ENCODE peak calls at places on chromosomes 3 and 15, in eight cellular contexts. One of them, this sample, is unnamed.

GRCh38 chr3:113249111-113249510 is 37.8 kb downstream of the BOC start:
- DNase-seq in pancreas: no peak
- DNase-seq in MV-4-11: no peak
- DNase-seq in CD4-positive, CD25-positive, alpha-beta regulatory T cell: no peak
- DNase-seq in hypothalamus: peak
- DNase-seq in activated T-cell treated with anti-CD3 and anti-CD28 coated beads for 24 hours: no peak
- DNase-seq in germinal center: no peak
- DNase-seq in activated T-helper 1 cell treated with Interleukin-2 at 50 U/mL for 16 hours: no peak
- DNase-seq in this sample: no peak

GRCh38 chr3:66485291-66485968 is 15.4 kb downstream of the LRIG1 start:
- DNase-seq in CD4-positive, CD25-positive, alpha-beta regulatory T cell: no peak
- DNase-seq in activated T-helper 1 cell treated with Interleukin-2 at 50 U/mL for 16 hours: no peak
- DNase-seq in MV-4-11: peak
- DNase-seq in germinal center: no peak
- DNase-seq in activated T-cell treated with anti-CD3 and anti-CD28 coated beads for 24 hours: no peak
- DNase-seq in hypothalamus: no peak
- DNase-seq in pancreas: no peak
- DNase-seq in this sample: no peak

GRCh38 chr3:120615863-120616599 is 19.9 kb downstream of the NDUFB4 start:
- DNase-seq in MV-4-11: peak
- DNase-seq in hypothalamus: peak
- DNase-seq in activated T-cell treated with anti-CD3 and anti-CD28 coated beads for 24 hours: no peak
- DNase-seq in pancreas: no peak
- DNase-seq in germinal center: no peak
- DNase-seq in activated T-helper 1 cell treated with Interleukin-2 at 50 U/mL for 16 hours: no peak
- DNase-seq in CD4-positive, CD25-positive, alpha-beta regulatory T cell: no peak
- DNase-seq in this sample: peak

GRCh38 chr3:192935441-192935840 is 17.8 kb upstream of the MB21D2 start:
- DNase-seq in hypothalamus: no peak
- DNase-seq in pancreas: no peak
- DNase-seq in activated T-helper 1 cell treated with Interleukin-2 at 50 U/mL for 16 hours: no peak
- DNase-seq in activated T-cell treated with anti-CD3 and anti-CD28 coated beads for 24 hours: no peak
- DNase-seq in germinal center: no peak
- DNase-seq in MV-4-11: peak
- DNase-seq in CD4-positive, CD25-positive, alpha-beta regulatory T cell: no peak
- DNase-seq in this sample: no peak

GRCh38 chr3:49916686-49917085 is 12.9 kb downstream of the MON1A start:
- DNase-seq in CD4-positive, CD25-positive, alpha-beta regulatory T cell: no peak
- DNase-seq in activated T-helper 1 cell treated with Interleukin-2 at 50 U/mL for 16 hours: no peak
- DNase-seq in germinal center: no peak
- DNase-seq in hypothalamus: no peak
- DNase-seq in MV-4-11: peak
- DNase-seq in pancreas: no peak
- DNase-seq in activated T-cell treated with anti-CD3 and anti-CD28 coated beads for 24 hours: no peak
- DNase-seq in this sample: no peak

GRCh38 chr3:30618508-30618907 is 12.1 kb downstream of the TGFBR2 start:
- DNase-seq in CD4-positive, CD25-positive, alpha-beta regulatory T cell: no peak
- DNase-seq in pancreas: no peak
- DNase-seq in germinal center: no peak
- DNase-seq in hypothalamus: no peak
- DNase-seq in activated T-helper 1 cell treated with Interleukin-2 at 50 U/mL for 16 hours: no peak
- DNase-seq in activated T-cell treated with anti-CD3 and anti-CD28 coated beads for 24 hours: no peak
- DNase-seq in MV-4-11: peak
- DNase-seq in this sample: no peak

GRCh38 chr3:53978386-53978785 is 86.7 kb upstream of the SELENOK start:
- DNase-seq in CD4-positive, CD25-positive, alpha-beta regulatory T cell: no peak
- DNase-seq in activated T-helper 1 cell treated with Interleukin-2 at 50 U/mL for 16 hours: no peak
- DNase-seq in pancreas: no peak
- DNase-seq in activated T-cell treated with anti-CD3 and anti-CD28 coated beads for 24 hours: no peak
- DNase-seq in hypothalamus: no peak
- DNase-seq in germinal center: no peak
- DNase-seq in MV-4-11: no peak
- DNase-seq in this sample: no peak

GRCh38 chr3:136068708-136069107 is 103.2 kb downstream of the PPP2R3A start:
- DNase-seq in CD4-positive, CD25-positive, alpha-beta regulatory T cell: no peak
- DNase-seq in hypothalamus: no peak
- DNase-seq in activated T-cell treated with anti-CD3 and anti-CD28 coated beads for 24 hours: no peak
- DNase-seq in germinal center: no peak
- DNase-seq in pancreas: no peak
- DNase-seq in activated T-helper 1 cell treated with Interleukin-2 at 50 U/mL for 16 hours: no peak
- DNase-seq in MV-4-11: no peak
- DNase-seq in this sample: no peak

GRCh38 chr15:40377606-40378005 is 4.9 kb upstream of the KNSTRN start:
- DNase-seq in activated T-cell treated with anti-CD3 and anti-CD28 coated beads for 24 hours: no peak
- DNase-seq in MV-4-11: no peak
- DNase-seq in activated T-helper 1 cell treated with Interleukin-2 at 50 U/mL for 16 hours: no peak
- DNase-seq in germinal center: no peak
- DNase-seq in hypothalamus: no peak
- DNase-seq in pancreas: no peak
- DNase-seq in CD4-positive, CD25-positive, alpha-beta regulatory T cell: no peak
- DNase-seq in this sample: no peak

GRCh38 chr3:99753268-99753975 is 64.2 kb upstream of the CMSS1 start:
- DNase-seq in hypothalamus: no peak
- DNase-seq in germinal center: no peak
- DNase-seq in activated T-cell treated with anti-CD3 and anti-CD28 coated beads for 24 hours: no peak
- DNase-seq in CD4-positive, CD25-positive, alpha-beta regulatory T cell: no peak
- DNase-seq in pancreas: no peak
- DNase-seq in activated T-helper 1 cell treated with Interleukin-2 at 50 U/mL for 16 hours: no peak
- DNase-seq in MV-4-11: peak
- DNase-seq in this sample: no peak

GRCh38 chr15:33915571-33916407 is 52.5 kb upstream of the CHRM5 start:
- DNase-seq in activated T-cell treated with anti-CD3 and anti-CD28 coated beads for 24 hours: no peak
- DNase-seq in MV-4-11: no peak
- DNase-seq in hypothalamus: no peak
- DNase-seq in CD4-positive, CD25-positive, alpha-beta regulatory T cell: no peak
- DNase-seq in activated T-helper 1 cell treated with Interleukin-2 at 50 U/mL for 16 hours: no peak
- DNase-seq in germinal center: no peak
- DNase-seq in pancreas: peak
- DNase-seq in this sample: no peak

GRCh38 chr3:33758874-33759273 is 39.6 kb upstream of the PDCD6IP start:
- DNase-seq in germinal center: no peak
- DNase-seq in activated T-helper 1 cell treated with Interleukin-2 at 50 U/mL for 16 hours: no peak
- DNase-seq in MV-4-11: no peak
- DNase-seq in activated T-cell treated with anti-CD3 and anti-CD28 coated beads for 24 hours: no peak
- DNase-seq in CD4-positive, CD25-positive, alpha-beta regulatory T cell: no peak
- DNase-seq in pancreas: no peak
- DNase-seq in hypothalamus: no peak
- DNase-seq in this sample: no peak

GRCh38 chr3:98921957-98922356 is 20.5 kb upstream of the DCBLD2 start:
- DNase-seq in activated T-helper 1 cell treated with Interleukin-2 at 50 U/mL for 16 hours: no peak
- DNase-seq in hypothalamus: no peak
- DNase-seq in CD4-positive, CD25-positive, alpha-beta regulatory T cell: no peak
- DNase-seq in pancreas: no peak
- DNase-seq in activated T-cell treated with anti-CD3 and anti-CD28 coated beads for 24 hours: no peak
- DNase-seq in MV-4-11: no peak
- DNase-seq in germinal center: no peak
- DNase-seq in this sample: no peak

GRCh38 chr3:43327184-43327950 is 41.0 kb downstream of the SNRK start:
- DNase-seq in germinal center: no peak
- DNase-seq in hypothalamus: no peak
- DNase-seq in CD4-positive, CD25-positive, alpha-beta regulatory T cell: no peak
- DNase-seq in pancreas: no peak
- DNase-seq in activated T-helper 1 cell treated with Interleukin-2 at 50 U/mL for 16 hours: no peak
- DNase-seq in MV-4-11: peak
- DNase-seq in activated T-cell treated with anti-CD3 and anti-CD28 coated beads for 24 hours: no peak
- DNase-seq in this sample: peak

GRCh38 chr3:31247850-31248618 is 284.7 kb upstream of the STT3B start:
- DNase-seq in activated T-cell treated with anti-CD3 and anti-CD28 coated beads for 24 hours: no peak
- DNase-seq in germinal center: no peak
- DNase-seq in CD4-positive, CD25-positive, alpha-beta regulatory T cell: no peak
- DNase-seq in pancreas: no peak
- DNase-seq in MV-4-11: no peak
- DNase-seq in hypothalamus: no peak
- DNase-seq in activated T-helper 1 cell treated with Interleukin-2 at 50 U/mL for 16 hours: no peak
- DNase-seq in this sample: no peak

GRCh38 chr3:101212740-101213139 is 107.6 kb downstream of the IMPG2 start:
- DNase-seq in CD4-positive, CD25-positive, alpha-beta regulatory T cell: no peak
- DNase-seq in germinal center: no peak
- DNase-seq in activated T-helper 1 cell treated with Interleukin-2 at 50 U/mL for 16 hours: no peak
- DNase-seq in pancreas: no peak
- DNase-seq in hypothalamus: no peak
- DNase-seq in MV-4-11: peak
- DNase-seq in activated T-cell treated with anti-CD3 and anti-CD28 coated beads for 24 hours: no peak
- DNase-seq in this sample: no peak

GRCh38 chr15:101521084-101521483 is 31.6 kb upstream of the PCSK6 start:
- DNase-seq in CD4-positive, CD25-positive, alpha-beta regulatory T cell: no peak
- DNase-seq in germinal center: no peak
- DNase-seq in pancreas: no peak
- DNase-seq in activated T-cell treated with anti-CD3 and anti-CD28 coated beads for 24 hours: no peak
- DNase-seq in activated T-helper 1 cell treated with Interleukin-2 at 50 U/mL for 16 hours: no peak
- DNase-seq in MV-4-11: no peak
- DNase-seq in hypothalamus: no peak
- DNase-seq in this sample: no peak

GRCh38 chr3:8802256-8802655 is 32.8 kb upstream of the OXTR start:
- DNase-seq in activated T-helper 1 cell treated with Interleukin-2 at 50 U/mL for 16 hours: no peak
- DNase-seq in MV-4-11: no peak
- DNase-seq in CD4-positive, CD25-positive, alpha-beta regulatory T cell: no peak
- DNase-seq in activated T-cell treated with anti-CD3 and anti-CD28 coated beads for 24 hours: no peak
- DNase-seq in germinal center: no peak
- DNase-seq in pancreas: no peak
- DNase-seq in hypothalamus: no peak
- DNase-seq in this sample: no peak

GRCh38 chr3:52844290-52844985 is 9.6 kb upstream of the MUSTN1 start:
- DNase-seq in activated T-cell treated with anti-CD3 and anti-CD28 coated beads for 24 hours: no peak
- DNase-seq in CD4-positive, CD25-positive, alpha-beta regulatory T cell: no peak
- DNase-seq in pancreas: no peak
- DNase-seq in hypothalamus: no peak
- DNase-seq in activated T-helper 1 cell treated with Interleukin-2 at 50 U/mL for 16 hours: no peak
- DNase-seq in germinal center: no peak
- DNase-seq in MV-4-11: peak
- DNase-seq in this sample: peak

GRCh38 chr3:157082305-157082981 is 77.5 kb downstream of the CCNL1 start:
- DNase-seq in pancreas: no peak
- DNase-seq in MV-4-11: no peak
- DNase-seq in CD4-positive, CD25-positive, alpha-beta regulatory T cell: no peak
- DNase-seq in activated T-cell treated with anti-CD3 and anti-CD28 coated beads for 24 hours: no peak
- DNase-seq in germinal center: no peak
- DNase-seq in hypothalamus: no peak
- DNase-seq in activated T-helper 1 cell treated with Interleukin-2 at 50 U/mL for 16 hours: no peak
- DNase-seq in this sample: no peak

GRCh38 chr3:11085078-11085840 is 69.0 kb upstream of the HRH1 start:
- DNase-seq in hypothalamus: no peak
- DNase-seq in MV-4-11: peak
- DNase-seq in pancreas: no peak
- DNase-seq in activated T-cell treated with anti-CD3 and anti-CD28 coated beads for 24 hours: no peak
- DNase-seq in CD4-positive, CD25-positive, alpha-beta regulatory T cell: no peak
- DNase-seq in activated T-helper 1 cell treated with Interleukin-2 at 50 U/mL for 16 hours: no peak
- DNase-seq in germinal center: no peak
- DNase-seq in this sample: no peak

GRCh38 chr3:81974754-81975153 is 213.3 kb upstream of the GBE1 start:
- DNase-seq in germinal center: no peak
- DNase-seq in CD4-positive, CD25-positive, alpha-beta regulatory T cell: no peak
- DNase-seq in activated T-helper 1 cell treated with Interleukin-2 at 50 U/mL for 16 hours: no peak
- DNase-seq in pancreas: no peak
- DNase-seq in hypothalamus: no peak
- DNase-seq in activated T-cell treated with anti-CD3 and anti-CD28 coated beads for 24 hours: no peak
- DNase-seq in MV-4-11: no peak
- DNase-seq in this sample: no peak

GRCh38 chr3:47892284-47892683 is 89.3 kb downstream of the DHX30 start:
- DNase-seq in MV-4-11: no peak
- DNase-seq in CD4-positive, CD25-positive, alpha-beta regulatory T cell: no peak
- DNase-seq in pancreas: no peak
- DNase-seq in germinal center: no peak
- DNase-seq in activated T-helper 1 cell treated with Interleukin-2 at 50 U/mL for 16 hours: no peak
- DNase-seq in activated T-cell treated with anti-CD3 and anti-CD28 coated beads for 24 hours: no peak
- DNase-seq in hypothalamus: peak
- DNase-seq in this sample: no peak

GRCh38 chr3:60047426-60048200 is 997.8 kb upstream of the CFAP20DC start:
- DNase-seq in activated T-helper 1 cell treated with Interleukin-2 at 50 U/mL for 16 hours: no peak
- DNase-seq in germinal center: no peak
- DNase-seq in pancreas: no peak
- DNase-seq in MV-4-11: no peak
- DNase-seq in activated T-cell treated with anti-CD3 and anti-CD28 coated beads for 24 hours: no peak
- DNase-seq in hypothalamus: no peak
- DNase-seq in CD4-positive, CD25-positive, alpha-beta regulatory T cell: no peak
- DNase-seq in this sample: no peak

GRCh38 chr3:183924956-183925355 is 40.3 kb upstream of the PARL start:
- DNase-seq in MV-4-11: no peak
- DNase-seq in pancreas: no peak
- DNase-seq in activated T-cell treated with anti-CD3 and anti-CD28 coated beads for 24 hours: no peak
- DNase-seq in activated T-helper 1 cell treated with Interleukin-2 at 50 U/mL for 16 hours: no peak
- DNase-seq in CD4-positive, CD25-positive, alpha-beta regulatory T cell: no peak
- DNase-seq in germinal center: no peak
- DNase-seq in hypothalamus: no peak
- DNase-seq in this sample: no peak

GRCh38 chr15:59169337-59169736 is 37.3 kb upstream of the LDHAL6B start:
- DNase-seq in hypothalamus: no peak
- DNase-seq in CD4-positive, CD25-positive, alpha-beta regulatory T cell: no peak
- DNase-seq in activated T-helper 1 cell treated with Interleukin-2 at 50 U/mL for 16 hours: no peak
- DNase-seq in germinal center: no peak
- DNase-seq in activated T-cell treated with anti-CD3 and anti-CD28 coated beads for 24 hours: no peak
- DNase-seq in MV-4-11: peak
- DNase-seq in pancreas: no peak
- DNase-seq in this sample: no peak

GRCh38 chr3:4826237-4827100 is 152.8 kb upstream of the BHLHE40 start:
- DNase-seq in hypothalamus: peak
- DNase-seq in germinal center: no peak
- DNase-seq in CD4-positive, CD25-positive, alpha-beta regulatory T cell: no peak
- DNase-seq in activated T-cell treated with anti-CD3 and anti-CD28 coated beads for 24 hours: no peak
- DNase-seq in pancreas: peak
- DNase-seq in MV-4-11: no peak
- DNase-seq in activated T-helper 1 cell treated with Interleukin-2 at 50 U/mL for 16 hours: no peak
- DNase-seq in this sample: no peak

GRCh38 chr3:48428088-48428862 is 1.6 kb downstream of the PLXNB1 start:
- DNase-seq in hypothalamus: no peak
- DNase-seq in pancreas: peak
- DNase-seq in activated T-cell treated with anti-CD3 and anti-CD28 coated beads for 24 hours: no peak
- DNase-seq in germinal center: no peak
- DNase-seq in CD4-positive, CD25-positive, alpha-beta regulatory T cell: no peak
- DNase-seq in activated T-helper 1 cell treated with Interleukin-2 at 50 U/mL for 16 hours: no peak
- DNase-seq in MV-4-11: no peak
- DNase-seq in this sample: no peak

GRCh38 chr3:179299316-179299715 is 23.5 kb upstream of the ZNF639 start:
- DNase-seq in pancreas: no peak
- DNase-seq in MV-4-11: no peak
- DNase-seq in germinal center: no peak
- DNase-seq in activated T-helper 1 cell treated with Interleukin-2 at 50 U/mL for 16 hours: no peak
- DNase-seq in activated T-cell treated with anti-CD3 and anti-CD28 coated beads for 24 hours: no peak
- DNase-seq in CD4-positive, CD25-positive, alpha-beta regulatory T cell: no peak
- DNase-seq in hypothalamus: no peak
- DNase-seq in this sample: no peak

GRCh38 chr3:102444101-102444500 is 9.3 kb downstream of the ZPLD1 start:
- DNase-seq in hypothalamus: no peak
- DNase-seq in CD4-positive, CD25-positive, alpha-beta regulatory T cell: no peak
- DNase-seq in activated T-cell treated with anti-CD3 and anti-CD28 coated beads for 24 hours: no peak
- DNase-seq in germinal center: no peak
- DNase-seq in pancreas: no peak
- DNase-seq in activated T-helper 1 cell treated with Interleukin-2 at 50 U/mL for 16 hours: no peak
- DNase-seq in MV-4-11: no peak
- DNase-seq in this sample: no peak